ENCODE peak calls at places on chromosomes 3 and 15, in seven cellular contexts. One of them, this sample, is unnamed.

GRCh38 chr15:70604671-70605070 is 158.7 kb downstream of the UACA start:
- DNase-seq in nephron progenitor cell: no peak
- DNase-seq in astrocyte of the hippocampus: peak
- DNase-seq in naive thymus-derived CD4-positive, alpha-beta T cell: no peak
- DNase-seq in OCI-LY7: no peak
- DNase-seq in NCI-H2171 treated with DMSO at 0.1 percent for 48 hours: no peak
- DNase-seq in WTC11: no peak
- DNase-seq in this sample: no peak

GRCh38 chr3:37751016-37751415 is 110.7 kb upstream of the CTDSPL start:
- DNase-seq in nephron progenitor cell: no peak
- DNase-seq in astrocyte of the hippocampus: no peak
- DNase-seq in naive thymus-derived CD4-positive, alpha-beta T cell: no peak
- DNase-seq in OCI-LY7: no peak
- DNase-seq in NCI-H2171 treated with DMSO at 0.1 percent for 48 hours: no peak
- DNase-seq in WTC11: no peak
- DNase-seq in this sample: no peak

GRCh38 chr15:60003243-60004018 is 680 bp upstream of the FOXB1 start:
- DNase-seq in nephron progenitor cell: no peak
- DNase-seq in astrocyte of the hippocampus: no peak
- DNase-seq in naive thymus-derived CD4-positive, alpha-beta T cell: no peak
- DNase-seq in OCI-LY7: no peak
- DNase-seq in NCI-H2171 treated with DMSO at 0.1 percent for 48 hours: no peak
- DNase-seq in WTC11: no peak
- DNase-seq in this sample: no peak

GRCh38 chr15:49627407-49627877 is 6.6 kb downstream of the DTWD1 start:
- DNase-seq in nephron progenitor cell: no peak
- DNase-seq in astrocyte of the hippocampus: peak
- DNase-seq in naive thymus-derived CD4-positive, alpha-beta T cell: no peak
- DNase-seq in OCI-LY7: no peak
- DNase-seq in NCI-H2171 treated with DMSO at 0.1 percent for 48 hours: no peak
- DNase-seq in WTC11: no peak
- DNase-seq in this sample: no peak

GRCh38 chr3:195751584-195751983 is 30.8 kb downstream of the MUC20 start:
- DNase-seq in nephron progenitor cell: no peak
- DNase-seq in astrocyte of the hippocampus: no peak
- DNase-seq in naive thymus-derived CD4-positive, alpha-beta T cell: no peak
- DNase-seq in OCI-LY7: no peak
- DNase-seq in NCI-H2171 treated with DMSO at 0.1 percent for 48 hours: no peak
- DNase-seq in WTC11: no peak
- DNase-seq in this sample: no peak

GRCh38 chr3:65672876-65673815 is 365.6 kb downstream of the MAGI1 start:
- DNase-seq in nephron progenitor cell: peak
- DNase-seq in astrocyte of the hippocampus: peak
- DNase-seq in naive thymus-derived CD4-positive, alpha-beta T cell: no peak
- DNase-seq in OCI-LY7: peak
- DNase-seq in NCI-H2171 treated with DMSO at 0.1 percent for 48 hours: peak
- DNase-seq in WTC11: peak
- DNase-seq in this sample: peak

GRCh38 chr3:138390582-138390932 is 42.2 kb downstream of the MRAS start:
- DNase-seq in nephron progenitor cell: no peak
- DNase-seq in astrocyte of the hippocampus: no peak
- DNase-seq in naive thymus-derived CD4-positive, alpha-beta T cell: no peak
- DNase-seq in OCI-LY7: no peak
- DNase-seq in NCI-H2171 treated with DMSO at 0.1 percent for 48 hours: no peak
- DNase-seq in WTC11: no peak
- DNase-seq in this sample: no peak

GRCh38 chr3:38397320-38397719 is 50.7 kb downstream of the XYLB start:
- DNase-seq in nephron progenitor cell: peak
- DNase-seq in astrocyte of the hippocampus: peak
- DNase-seq in naive thymus-derived CD4-positive, alpha-beta T cell: no peak
- DNase-seq in OCI-LY7: peak
- DNase-seq in NCI-H2171 treated with DMSO at 0.1 percent for 48 hours: no peak
- DNase-seq in WTC11: peak
- DNase-seq in this sample: no peak

GRCh38 chr3:146156060-146156459 is 4.9 kb downstream of the PLOD2 start:
- DNase-seq in nephron progenitor cell: no peak
- DNase-seq in astrocyte of the hippocampus: no peak
- DNase-seq in naive thymus-derived CD4-positive, alpha-beta T cell: no peak
- DNase-seq in OCI-LY7: no peak
- DNase-seq in NCI-H2171 treated with DMSO at 0.1 percent for 48 hours: no peak
- DNase-seq in WTC11: no peak
- DNase-seq in this sample: no peak

GRCh38 chr3:35183915-35184675 is 455.2 kb upstream of the ARPP21 start:
- DNase-seq in nephron progenitor cell: no peak
- DNase-seq in astrocyte of the hippocampus: peak
- DNase-seq in naive thymus-derived CD4-positive, alpha-beta T cell: no peak
- DNase-seq in OCI-LY7: no peak
- DNase-seq in NCI-H2171 treated with DMSO at 0.1 percent for 48 hours: no peak
- DNase-seq in WTC11: no peak
- DNase-seq in this sample: no peak

GRCh38 chr3:80018375-80018774 is 250.6 kb upstream of the ROBO1 start:
- DNase-seq in nephron progenitor cell: no peak
- DNase-seq in astrocyte of the hippocampus: no peak
- DNase-seq in naive thymus-derived CD4-positive, alpha-beta T cell: no peak
- DNase-seq in OCI-LY7: no peak
- DNase-seq in NCI-H2171 treated with DMSO at 0.1 percent for 48 hours: no peak
- DNase-seq in WTC11: no peak
- DNase-seq in this sample: no peak

GRCh38 chr15:70121656-70122297 is 24.1 kb upstream of the TLE3 start:
- DNase-seq in nephron progenitor cell: no peak
- DNase-seq in astrocyte of the hippocampus: peak
- DNase-seq in naive thymus-derived CD4-positive, alpha-beta T cell: no peak
- DNase-seq in OCI-LY7: no peak
- DNase-seq in NCI-H2171 treated with DMSO at 0.1 percent for 48 hours: peak
- DNase-seq in WTC11: no peak
- DNase-seq in this sample: no peak

GRCh38 chr3:55341502-55342031 is 145.5 kb downstream of the WNT5A start:
- DNase-seq in nephron progenitor cell: no peak
- DNase-seq in astrocyte of the hippocampus: peak
- DNase-seq in naive thymus-derived CD4-positive, alpha-beta T cell: no peak
- DNase-seq in OCI-LY7: no peak
- DNase-seq in NCI-H2171 treated with DMSO at 0.1 percent for 48 hours: no peak
- DNase-seq in WTC11: no peak
- DNase-seq in this sample: no peak

GRCh38 chr3:78255403-78255802 is 1215.5 kb downstream of the ROBO2 start:
- DNase-seq in nephron progenitor cell: no peak
- DNase-seq in astrocyte of the hippocampus: no peak
- DNase-seq in naive thymus-derived CD4-positive, alpha-beta T cell: no peak
- DNase-seq in OCI-LY7: no peak
- DNase-seq in NCI-H2171 treated with DMSO at 0.1 percent for 48 hours: no peak
- DNase-seq in WTC11: no peak
- DNase-seq in this sample: no peak

GRCh38 chr3:15610083-15610482 is 8.5 kb downstream of the BTD start:
- DNase-seq in nephron progenitor cell: no peak
- DNase-seq in astrocyte of the hippocampus: peak
- DNase-seq in naive thymus-derived CD4-positive, alpha-beta T cell: no peak
- DNase-seq in OCI-LY7: no peak
- DNase-seq in NCI-H2171 treated with DMSO at 0.1 percent for 48 hours: no peak
- DNase-seq in WTC11: no peak
- DNase-seq in this sample: no peak

GRCh38 chr3:52204337-52205073 is 6.5 kb downstream of the ALAS1 start:
- DNase-seq in nephron progenitor cell: no peak
- DNase-seq in astrocyte of the hippocampus: no peak
- DNase-seq in naive thymus-derived CD4-positive, alpha-beta T cell: no peak
- DNase-seq in OCI-LY7: no peak
- DNase-seq in NCI-H2171 treated with DMSO at 0.1 percent for 48 hours: peak
- DNase-seq in WTC11: no peak
- DNase-seq in this sample: no peak

GRCh38 chr3:66824450-66824849 is 173.7 kb upstream of the KBTBD8 start:
- DNase-seq in nephron progenitor cell: no peak
- DNase-seq in astrocyte of the hippocampus: no peak
- DNase-seq in naive thymus-derived CD4-positive, alpha-beta T cell: no peak
- DNase-seq in OCI-LY7: no peak
- DNase-seq in NCI-H2171 treated with DMSO at 0.1 percent for 48 hours: no peak
- DNase-seq in WTC11: no peak
- DNase-seq in this sample: no peak

GRCh38 chr3:133457465-133458067 is 57.7 kb downstream of the BFSP2 start:
- DNase-seq in nephron progenitor cell: no peak
- DNase-seq in astrocyte of the hippocampus: no peak
- DNase-seq in naive thymus-derived CD4-positive, alpha-beta T cell: no peak
- DNase-seq in OCI-LY7: peak
- DNase-seq in NCI-H2171 treated with DMSO at 0.1 percent for 48 hours: no peak
- DNase-seq in WTC11: no peak
- DNase-seq in this sample: no peak

GRCh38 chr3:146558811-146559210 is 14.4 kb upstream of the PLSCR1 start:
- DNase-seq in nephron progenitor cell: no peak
- DNase-seq in astrocyte of the hippocampus: no peak
- DNase-seq in naive thymus-derived CD4-positive, alpha-beta T cell: no peak
- DNase-seq in OCI-LY7: no peak
- DNase-seq in NCI-H2171 treated with DMSO at 0.1 percent for 48 hours: no peak
- DNase-seq in WTC11: no peak
- DNase-seq in this sample: no peak

GRCh38 chr3:132006605-132007204 is 28.1 kb downstream of the CPNE4 start:
- DNase-seq in nephron progenitor cell: peak
- DNase-seq in astrocyte of the hippocampus: no peak
- DNase-seq in naive thymus-derived CD4-positive, alpha-beta T cell: no peak
- DNase-seq in OCI-LY7: peak
- DNase-seq in NCI-H2171 treated with DMSO at 0.1 percent for 48 hours: peak
- DNase-seq in WTC11: peak
- DNase-seq in this sample: peak

GRCh38 chr15:80567721-80568157 is 127.4 kb upstream of the ABHD17C start:
- DNase-seq in nephron progenitor cell: peak
- DNase-seq in astrocyte of the hippocampus: peak
- DNase-seq in naive thymus-derived CD4-positive, alpha-beta T cell: no peak
- DNase-seq in OCI-LY7: peak
- DNase-seq in NCI-H2171 treated with DMSO at 0.1 percent for 48 hours: no peak
- DNase-seq in WTC11: peak
- DNase-seq in this sample: no peak

GRCh38 chr3:62237296-62237948 is 135.9 kb downstream of the FEZF2 start:
- DNase-seq in nephron progenitor cell: no peak
- DNase-seq in astrocyte of the hippocampus: no peak
- DNase-seq in naive thymus-derived CD4-positive, alpha-beta T cell: no peak
- DNase-seq in OCI-LY7: no peak
- DNase-seq in NCI-H2171 treated with DMSO at 0.1 percent for 48 hours: peak
- DNase-seq in WTC11: no peak
- DNase-seq in this sample: no peak

GRCh38 chr3:71064976-71065763 is 518.4 kb downstream of the FOXP1 start:
- DNase-seq in nephron progenitor cell: peak
- DNase-seq in astrocyte of the hippocampus: peak
- DNase-seq in naive thymus-derived CD4-positive, alpha-beta T cell: peak
- DNase-seq in OCI-LY7: peak
- DNase-seq in NCI-H2171 treated with DMSO at 0.1 percent for 48 hours: peak
- DNase-seq in WTC11: peak
- DNase-seq in this sample: peak

GRCh38 chr3:19946291-19946831 is 536 bp upstream of the RAB5A start:
- DNase-seq in nephron progenitor cell: no peak
- DNase-seq in astrocyte of the hippocampus: peak
- DNase-seq in naive thymus-derived CD4-positive, alpha-beta T cell: no peak
- DNase-seq in OCI-LY7: no peak
- DNase-seq in NCI-H2171 treated with DMSO at 0.1 percent for 48 hours: no peak
- DNase-seq in WTC11: no peak
- DNase-seq in this sample: peak

GRCh38 chr3:120673116-120673515 is 8.9 kb downstream of the HGD start:
- DNase-seq in nephron progenitor cell: no peak
- DNase-seq in astrocyte of the hippocampus: peak
- DNase-seq in naive thymus-derived CD4-positive, alpha-beta T cell: no peak
- DNase-seq in OCI-LY7: no peak
- DNase-seq in NCI-H2171 treated with DMSO at 0.1 percent for 48 hours: no peak
- DNase-seq in WTC11: no peak
- DNase-seq in this sample: no peak

GRCh38 chr3:85572426-85572825 is 613.6 kb downstream of the CADM2 start:
- DNase-seq in nephron progenitor cell: no peak
- DNase-seq in astrocyte of the hippocampus: no peak
- DNase-seq in naive thymus-derived CD4-positive, alpha-beta T cell: no peak
- DNase-seq in OCI-LY7: no peak
- DNase-seq in NCI-H2171 treated with DMSO at 0.1 percent for 48 hours: no peak
- DNase-seq in WTC11: no peak
- DNase-seq in this sample: no peak

GRCh38 chr15:70636540-70637165 is 126.7 kb downstream of the UACA start:
- DNase-seq in nephron progenitor cell: no peak
- DNase-seq in astrocyte of the hippocampus: peak
- DNase-seq in naive thymus-derived CD4-positive, alpha-beta T cell: no peak
- DNase-seq in OCI-LY7: no peak
- DNase-seq in NCI-H2171 treated with DMSO at 0.1 percent for 48 hours: no peak
- DNase-seq in WTC11: peak
- DNase-seq in this sample: no peak

GRCh38 chr3:13526626-13526949 is 22.3 kb upstream of the FBLN2 start:
- DNase-seq in nephron progenitor cell: no peak
- DNase-seq in astrocyte of the hippocampus: no peak
- DNase-seq in naive thymus-derived CD4-positive, alpha-beta T cell: no peak
- DNase-seq in OCI-LY7: no peak
- DNase-seq in NCI-H2171 treated with DMSO at 0.1 percent for 48 hours: no peak
- DNase-seq in WTC11: no peak
- DNase-seq in this sample: no peak

GRCh38 chr3:125083776-125084175 is 28.0 kb upstream of the HEG1 start:
- DNase-seq in nephron progenitor cell: no peak
- DNase-seq in astrocyte of the hippocampus: peak
- DNase-seq in naive thymus-derived CD4-positive, alpha-beta T cell: no peak
- DNase-seq in OCI-LY7: no peak
- DNase-seq in NCI-H2171 treated with DMSO at 0.1 percent for 48 hours: no peak
- DNase-seq in WTC11: no peak
- DNase-seq in this sample: no peak

GRCh38 chr3:52524752-52525661 is 8.7 kb downstream of the NT5DC2 start:
- DNase-seq in nephron progenitor cell: no peak
- DNase-seq in astrocyte of the hippocampus: no peak
- DNase-seq in naive thymus-derived CD4-positive, alpha-beta T cell: no peak
- DNase-seq in OCI-LY7: no peak
- DNase-seq in NCI-H2171 treated with DMSO at 0.1 percent for 48 hours: peak
- DNase-seq in WTC11: peak
- DNase-seq in this sample: no peak

GRCh38 chr3:67790043-67790442 is 135.6 kb upstream of the SUCLG2 start:
- DNase-seq in nephron progenitor cell: peak
- DNase-seq in astrocyte of the hippocampus: peak
- DNase-seq in naive thymus-derived CD4-positive, alpha-beta T cell: peak
- DNase-seq in OCI-LY7: peak
- DNase-seq in NCI-H2171 treated with DMSO at 0.1 percent for 48 hours: peak
- DNase-seq in WTC11: peak
- DNase-seq in this sample: peak

GRCh38 chr3:104987859-104988258 is 378.9 kb upstream of the ALCAM start:
- DNase-seq in nephron progenitor cell: no peak
- DNase-seq in astrocyte of the hippocampus: no peak
- DNase-seq in naive thymus-derived CD4-positive, alpha-beta T cell: no peak
- DNase-seq in OCI-LY7: peak
- DNase-seq in NCI-H2171 treated with DMSO at 0.1 percent for 48 hours: no peak
- DNase-seq in WTC11: no peak
- DNase-seq in this sample: no peak